ENCODE peak calls at places on chromosome 7, in nine cellular contexts. One of them, this sample, is unnamed.
A peak's percentile ranks its signal among the peaks of the same experiment; 100 is the strongest.

GRCh38 chr7:24820730-24821044 is 63.4 kb upstream of the GSDME start:
- DNase-seq in GM23248: no peak
- DNase-seq in A172: no peak
- DNase-seq in NCI-H1694 treated with DMSO at 0.1 percent for 48 hours: no peak
- DNase-seq in thoracic aorta: no peak
- DNase-seq in AML-193: no peak
- DNase-seq in hippocampal formation: no peak
- DNase-seq in EH: peak; percentile 92
- DNase-seq in upper lobe of left lung: no peak
- DNase-seq in this sample: peak; percentile 87

GRCh38 chr7:80508440-80508839 is 3.4 kb downstream of the GNAT3 start:
- DNase-seq in upper lobe of left lung: no peak
- DNase-seq in AML-193: no peak
- DNase-seq in NCI-H1694 treated with DMSO at 0.1 percent for 48 hours: no peak
- DNase-seq in GM23248: peak; percentile 26
- DNase-seq in hippocampal formation: no peak
- DNase-seq in A172: peak; percentile 8
- DNase-seq in EH: peak; percentile 33
- DNase-seq in thoracic aorta: no peak
- DNase-seq in this sample: no peak

GRCh38 chr7:123718773-123719480 is 29.9 kb downstream of the WASL start:
- DNase-seq in thoracic aorta: no peak
- DNase-seq in AML-193: peak; percentile 6
- DNase-seq in NCI-H1694 treated with DMSO at 0.1 percent for 48 hours: no peak
- DNase-seq in GM23248: no peak
- DNase-seq in upper lobe of left lung: no peak
- DNase-seq in EH: no peak
- DNase-seq in hippocampal formation: no peak
- DNase-seq in A172: no peak
- DNase-seq in this sample: no peak

GRCh38 chr7:28347462-28347861 is 64.9 kb upstream of the CREB5 start:
- DNase-seq in upper lobe of left lung: no peak
- DNase-seq in A172: no peak
- DNase-seq in EH: peak; percentile 4
- DNase-seq in NCI-H1694 treated with DMSO at 0.1 percent for 48 hours: no peak
- DNase-seq in thoracic aorta: no peak
- DNase-seq in AML-193: no peak
- DNase-seq in GM23248: peak; percentile 84
- DNase-seq in hippocampal formation: no peak
- DNase-seq in this sample: no peak

GRCh38 chr7:41621953-41622831 is 80.7 kb downstream of the INHBA start:
- DNase-seq in EH: no peak
- DNase-seq in upper lobe of left lung: no peak
- DNase-seq in A172: no peak
- DNase-seq in NCI-H1694 treated with DMSO at 0.1 percent for 48 hours: no peak
- DNase-seq in GM23248: no peak
- DNase-seq in thoracic aorta: no peak
- DNase-seq in AML-193: no peak
- DNase-seq in hippocampal formation: no peak
- DNase-seq in this sample: no peak

GRCh38 chr7:39248693-39249090 is 271.0 kb downstream of the POU6F2 start:
- DNase-seq in NCI-H1694 treated with DMSO at 0.1 percent for 48 hours: no peak
- DNase-seq in thoracic aorta: no peak
- DNase-seq in hippocampal formation: no peak
- DNase-seq in A172: peak; percentile 66
- DNase-seq in upper lobe of left lung: no peak
- DNase-seq in EH: peak; percentile 2
- DNase-seq in GM23248: no peak
- DNase-seq in AML-193: no peak
- DNase-seq in this sample: no peak

GRCh38 chr7:130421685-130422084 is 19.1 kb downstream of the CEP41 start:
- DNase-seq in AML-193: no peak
- DNase-seq in thoracic aorta: no peak
- DNase-seq in GM23248: peak; percentile 67
- DNase-seq in NCI-H1694 treated with DMSO at 0.1 percent for 48 hours: no peak
- DNase-seq in upper lobe of left lung: no peak
- DNase-seq in EH: peak; percentile 4
- DNase-seq in A172: no peak
- DNase-seq in hippocampal formation: peak; percentile 43
- DNase-seq in this sample: no peak

GRCh38 chr7:105448181-105448580 is 59.5 kb upstream of the SRPK2 start:
- DNase-seq in GM23248: no peak
- DNase-seq in EH: no peak
- DNase-seq in AML-193: no peak
- DNase-seq in NCI-H1694 treated with DMSO at 0.1 percent for 48 hours: no peak
- DNase-seq in hippocampal formation: no peak
- DNase-seq in upper lobe of left lung: no peak
- DNase-seq in thoracic aorta: no peak
- DNase-seq in A172: no peak
- DNase-seq in this sample: no peak

GRCh38 chr7:155188821-155189599 is 108.7 kb upstream of the INSIG1 start:
- DNase-seq in upper lobe of left lung: no peak
- DNase-seq in thoracic aorta: no peak
- DNase-seq in hippocampal formation: no peak
- DNase-seq in GM23248: peak; percentile 50
- DNase-seq in AML-193: no peak
- DNase-seq in A172: no peak
- DNase-seq in EH: peak; percentile 51
- DNase-seq in NCI-H1694 treated with DMSO at 0.1 percent for 48 hours: no peak
- DNase-seq in this sample: no peak

GRCh38 chr7:128097211-128097731 is 66.0 kb upstream of the LRRC4 start:
- DNase-seq in GM23248: no peak
- DNase-seq in hippocampal formation: no peak
- DNase-seq in NCI-H1694 treated with DMSO at 0.1 percent for 48 hours: no peak
- DNase-seq in EH: peak; percentile 57
- DNase-seq in AML-193: no peak
- DNase-seq in thoracic aorta: no peak
- DNase-seq in upper lobe of left lung: no peak
- DNase-seq in A172: no peak
- DNase-seq in this sample: no peak

GRCh38 chr7:130401101-130401500 is 20.8 kb downstream of the CPA1 start:
- DNase-seq in upper lobe of left lung: no peak
- DNase-seq in NCI-H1694 treated with DMSO at 0.1 percent for 48 hours: no peak
- DNase-seq in GM23248: no peak
- DNase-seq in hippocampal formation: no peak
- DNase-seq in A172: no peak
- DNase-seq in EH: no peak
- DNase-seq in AML-193: no peak
- DNase-seq in thoracic aorta: no peak
- DNase-seq in this sample: no peak

GRCh38 chr7:85972504-85973141 is 671.1 kb upstream of the GRM3 start:
- DNase-seq in GM23248: no peak
- DNase-seq in thoracic aorta: no peak
- DNase-seq in NCI-H1694 treated with DMSO at 0.1 percent for 48 hours: no peak
- DNase-seq in A172: no peak
- DNase-seq in hippocampal formation: no peak
- DNase-seq in AML-193: no peak
- DNase-seq in upper lobe of left lung: peak; percentile 36
- DNase-seq in EH: no peak
- DNase-seq in this sample: no peak

GRCh38 chr7:86968618-86969017 is 90.8 kb downstream of the ELAPOR2 start:
- DNase-seq in AML-193: no peak
- DNase-seq in A172: no peak
- DNase-seq in hippocampal formation: no peak
- DNase-seq in NCI-H1694 treated with DMSO at 0.1 percent for 48 hours: no peak
- DNase-seq in thoracic aorta: no peak
- DNase-seq in GM23248: no peak
- DNase-seq in upper lobe of left lung: no peak
- DNase-seq in EH: no peak
- DNase-seq in this sample: no peak

GRCh38 chr7:146961617-146962016 is 845.0 kb downstream of the CNTNAP2 start:
- DNase-seq in thoracic aorta: peak; percentile 17
- DNase-seq in GM23248: peak; percentile 58
- DNase-seq in AML-193: no peak
- DNase-seq in upper lobe of left lung: no peak
- DNase-seq in A172: peak; percentile 94
- DNase-seq in EH: peak; percentile 45
- DNase-seq in hippocampal formation: no peak
- DNase-seq in NCI-H1694 treated with DMSO at 0.1 percent for 48 hours: no peak
- DNase-seq in this sample: no peak

GRCh38 chr7:80472491-80473200 is 39.2 kb downstream of the GNAT3 start:
- DNase-seq in NCI-H1694 treated with DMSO at 0.1 percent for 48 hours: no peak
- DNase-seq in thoracic aorta: no peak
- DNase-seq in A172: no peak
- DNase-seq in upper lobe of left lung: no peak
- DNase-seq in GM23248: no peak
- DNase-seq in hippocampal formation: no peak
- DNase-seq in EH: no peak
- DNase-seq in AML-193: no peak
- DNase-seq in this sample: no peak

GRCh38 chr7:2568521-2569223 is 9.9 kb downstream of the IQCE start:
- DNase-seq in A172: no peak
- DNase-seq in AML-193: no peak
- DNase-seq in GM23248: no peak
- DNase-seq in NCI-H1694 treated with DMSO at 0.1 percent for 48 hours: no peak
- DNase-seq in thoracic aorta: no peak
- DNase-seq in EH: no peak
- DNase-seq in hippocampal formation: no peak
- DNase-seq in upper lobe of left lung: no peak
- DNase-seq in this sample: no peak

GRCh38 chr7:35379481-35379880 is 125.6 kb upstream of the TBX20 start:
- DNase-seq in EH: no peak
- DNase-seq in GM23248: no peak
- DNase-seq in hippocampal formation: peak; percentile 1
- DNase-seq in thoracic aorta: no peak
- DNase-seq in AML-193: no peak
- DNase-seq in NCI-H1694 treated with DMSO at 0.1 percent for 48 hours: no peak
- DNase-seq in A172: no peak
- DNase-seq in upper lobe of left lung: no peak
- DNase-seq in this sample: no peak

GRCh38 chr7:28096713-28097112 is 83.9 kb downstream of the JAZF1 start:
- DNase-seq in NCI-H1694 treated with DMSO at 0.1 percent for 48 hours: peak; percentile 54
- DNase-seq in hippocampal formation: peak; percentile 76
- DNase-seq in EH: peak; percentile 72
- DNase-seq in upper lobe of left lung: no peak
- DNase-seq in GM23248: peak; percentile 84
- DNase-seq in thoracic aorta: no peak
- DNase-seq in A172: peak; percentile 83
- DNase-seq in AML-193: peak; percentile 69
- DNase-seq in this sample: peak; percentile 63

GRCh38 chr7:129317450-129317849 is 92.6 kb downstream of the AHCYL2 start:
- DNase-seq in AML-193: no peak
- DNase-seq in EH: no peak
- DNase-seq in GM23248: no peak
- DNase-seq in A172: no peak
- DNase-seq in upper lobe of left lung: no peak
- DNase-seq in thoracic aorta: no peak
- DNase-seq in NCI-H1694 treated with DMSO at 0.1 percent for 48 hours: no peak
- DNase-seq in hippocampal formation: no peak
- DNase-seq in this sample: no peak

GRCh38 chr7:47227762-47228177 is 354.1 kb downstream of the TNS3 start:
- DNase-seq in thoracic aorta: no peak
- DNase-seq in AML-193: no peak
- DNase-seq in GM23248: peak; percentile 87
- DNase-seq in NCI-H1694 treated with DMSO at 0.1 percent for 48 hours: no peak
- DNase-seq in EH: peak; percentile 95
- DNase-seq in A172: peak; percentile 97
- DNase-seq in upper lobe of left lung: no peak
- DNase-seq in hippocampal formation: no peak
- DNase-seq in this sample: peak; percentile 38

GRCh38 chr7:106598663-106599342 is 62.2 kb downstream of the CCDC71L start:
- DNase-seq in NCI-H1694 treated with DMSO at 0.1 percent for 48 hours: no peak
- DNase-seq in GM23248: peak; percentile 70
- DNase-seq in thoracic aorta: no peak
- DNase-seq in EH: peak; percentile 73
- DNase-seq in upper lobe of left lung: no peak
- DNase-seq in hippocampal formation: peak; percentile 0
- DNase-seq in A172: peak; percentile 45
- DNase-seq in AML-193: peak; percentile 92
- DNase-seq in this sample: peak; percentile 61

GRCh38 chr7:32914186-32914585 is 22.6 kb upstream of the KBTBD2 start:
- DNase-seq in AML-193: no peak
- DNase-seq in A172: no peak
- DNase-seq in hippocampal formation: no peak
- DNase-seq in upper lobe of left lung: no peak
- DNase-seq in GM23248: no peak
- DNase-seq in NCI-H1694 treated with DMSO at 0.1 percent for 48 hours: no peak
- DNase-seq in EH: no peak
- DNase-seq in thoracic aorta: no peak
- DNase-seq in this sample: peak; percentile 13

GRCh38 chr7:34070486-34071323 is 165.4 kb downstream of the BMPER start:
- DNase-seq in AML-193: no peak
- DNase-seq in thoracic aorta: no peak
- DNase-seq in A172: peak; percentile 76
- DNase-seq in hippocampal formation: no peak
- DNase-seq in EH: peak; percentile 65
- DNase-seq in NCI-H1694 treated with DMSO at 0.1 percent for 48 hours: no peak
- DNase-seq in GM23248: peak; percentile 55
- DNase-seq in upper lobe of left lung: no peak
- DNase-seq in this sample: peak; percentile 42

GRCh38 chr7:158011941-158012340 is 575.7 kb downstream of the PTPRN2 start:
- DNase-seq in A172: no peak
- DNase-seq in hippocampal formation: no peak
- DNase-seq in upper lobe of left lung: no peak
- DNase-seq in NCI-H1694 treated with DMSO at 0.1 percent for 48 hours: no peak
- DNase-seq in AML-193: no peak
- DNase-seq in EH: no peak
- DNase-seq in thoracic aorta: no peak
- DNase-seq in GM23248: no peak
- DNase-seq in this sample: no peak

GRCh38 chr7:151586531-151587270 is 67.0 kb upstream of the RHEB start:
- DNase-seq in hippocampal formation: no peak
- DNase-seq in EH: no peak
- DNase-seq in upper lobe of left lung: no peak
- DNase-seq in NCI-H1694 treated with DMSO at 0.1 percent for 48 hours: no peak
- DNase-seq in A172: no peak
- DNase-seq in GM23248: no peak
- DNase-seq in thoracic aorta: no peak
- DNase-seq in AML-193: no peak
- DNase-seq in this sample: no peak

GRCh38 chr7:101832205-101832631 is 14.8 kb downstream of the CUX1 start:
- DNase-seq in AML-193: no peak
- DNase-seq in upper lobe of left lung: no peak
- DNase-seq in EH: no peak
- DNase-seq in hippocampal formation: no peak
- DNase-seq in thoracic aorta: no peak
- DNase-seq in NCI-H1694 treated with DMSO at 0.1 percent for 48 hours: no peak
- DNase-seq in A172: no peak
- DNase-seq in GM23248: no peak
- DNase-seq in this sample: no peak

GRCh38 chr7:107660381-107661080 is at the start of gene SLC26A4:
- DNase-seq in NCI-H1694 treated with DMSO at 0.1 percent for 48 hours: no peak
- DNase-seq in hippocampal formation: no peak
- DNase-seq in AML-193: no peak
- DNase-seq in thoracic aorta: no peak
- DNase-seq in A172: no peak
- DNase-seq in EH: peak; percentile 11
- DNase-seq in GM23248: peak; percentile 16
- DNase-seq in upper lobe of left lung: peak; percentile 81
- DNase-seq in this sample: no peak

GRCh38 chr7:50921114-50921513 is 138.4 kb upstream of the GRB10 start:
- DNase-seq in A172: no peak
- DNase-seq in EH: no peak
- DNase-seq in NCI-H1694 treated with DMSO at 0.1 percent for 48 hours: no peak
- DNase-seq in GM23248: no peak
- DNase-seq in thoracic aorta: no peak
- DNase-seq in AML-193: no peak
- DNase-seq in upper lobe of left lung: no peak
- DNase-seq in hippocampal formation: no peak
- DNase-seq in this sample: no peak

GRCh38 chr7:55534916-55535636 is 37.2 kb downstream of the VOPP1 start:
- DNase-seq in hippocampal formation: no peak
- DNase-seq in upper lobe of left lung: no peak
- DNase-seq in NCI-H1694 treated with DMSO at 0.1 percent for 48 hours: no peak
- DNase-seq in AML-193: no peak
- DNase-seq in GM23248: no peak
- DNase-seq in A172: no peak
- DNase-seq in thoracic aorta: no peak
- DNase-seq in EH: no peak
- DNase-seq in this sample: no peak

GRCh38 chr7:92633211-92633906 is 43.2 kb upstream of the FAM133B start:
- DNase-seq in A172: peak; percentile 96
- DNase-seq in upper lobe of left lung: no peak
- DNase-seq in EH: peak; percentile 93
- DNase-seq in hippocampal formation: peak; percentile 64
- DNase-seq in thoracic aorta: no peak
- DNase-seq in GM23248: peak; percentile 96
- DNase-seq in AML-193: peak; percentile 66
- DNase-seq in NCI-H1694 treated with DMSO at 0.1 percent for 48 hours: no peak
- DNase-seq in this sample: peak; percentile 79

GRCh38 chr7:130266961-130267321 is 278 bp downstream of the CPA2 start:
- DNase-seq in A172: no peak
- DNase-seq in hippocampal formation: no peak
- DNase-seq in NCI-H1694 treated with DMSO at 0.1 percent for 48 hours: no peak
- DNase-seq in thoracic aorta: no peak
- DNase-seq in GM23248: no peak
- DNase-seq in AML-193: no peak
- DNase-seq in EH: no peak
- DNase-seq in upper lobe of left lung: no peak
- DNase-seq in this sample: no peak

This sample was measured in A549.